ENCODE peak calls at places on chromosomes 4 and X, in nine cellular contexts. R, V, F, K, U, O, H, P and Z are unnamed samples.

GRCh38 chr4:185011408-185011807 is 6.9 kb upstream of the HELT start:
- ATAC-seq in V (peak; percentile 84), F (no peak), U (no peak), H (peak; percentile 51), R (no peak), K (peak; percentile 80), P (peak; percentile 89), O (peak; percentile 44), Z (no peak)

GRCh38 chr4:24753519-24753918 is 41.9 kb upstream of the SOD3 start:
- ATAC-seq in O (no peak), P (no peak), K (peak; percentile 96), F (no peak), H (no peak), U (no peak), V (peak; percentile 30), R (no peak), Z (no peak)

GRCh38 chrX:17812763-17813162 is 48.3 kb downstream of the RAI2 start:
- ATAC-seq in P (no peak), F (no peak), O (no peak), H (peak; percentile 56), V (no peak), K (no peak), U (no peak), R (peak; percentile 66), Z (no peak)

GRCh38 chrX:43845776-43846175 is 36.5 kb downstream of the MAOB start:
- ATAC-seq in U (no peak), O (no peak), V (no peak), F (no peak), K (no peak), R (no peak), P (no peak), H (no peak), Z (no peak)

GRCh38 chrX:49177338-49177833 is 5.7 kb downstream of the PLP2 start:
- ATAC-seq in R (peak; percentile 84), O (peak; percentile 71), V (peak; percentile 61), P (peak; percentile 46), K (peak; percentile 49), F (no peak), H (peak; percentile 73), U (no peak), Z (peak; percentile 6)

GRCh38 chrX:153989971-153990655 is 17.6 kb downstream of the TMEM187 start:
- ATAC-seq in P (no peak), U (no peak), F (no peak), H (no peak), R (no peak), O (no peak), V (no peak), K (no peak), Z (no peak)

GRCh38 chrX:154317391-154318000 is 21.9 kb downstream of the TKTL1 start:
- ATAC-seq in U (no peak), P (peak; percentile 50), H (peak; percentile 52), V (no peak), R (peak; percentile 53), F (peak; percentile 55), K (peak; percentile 21), O (no peak), Z (peak; percentile 31)

GRCh38 chr4:68927165-68927564 is 24.4 kb downstream of the UGT2A3 start:
- ATAC-seq in P (no peak), H (no peak), U (no peak), K (no peak), R (no peak), O (no peak), V (no peak), F (no peak), Z (no peak)

GRCh38 chr4:4687935-4688727 is 146.3 kb upstream of the STX18 start:
- ATAC-seq in U (no peak), O (no peak), P (no peak), H (no peak), F (no peak), K (no peak), R (no peak), V (no peak), Z (no peak)

GRCh38 chrX:123513585-123514278 is 219.1 kb downstream of the THOC2 start:
- ATAC-seq in K (no peak), F (no peak), O (no peak), H (no peak), P (no peak), R (no peak), V (no peak), U (peak; percentile 55), Z (no peak)

GRCh38 chr4:82905205-82905604 is 4.7 kb downstream of the THAP9 start:
- ATAC-seq in P (no peak), V (peak; percentile 57), U (no peak), K (peak; percentile 13), O (no peak), H (no peak), F (no peak), R (no peak), Z (no peak)

GRCh38 chrX:68931345-68931744 is 102.5 kb downstream of the EFNB1 start:
- ATAC-seq in K (no peak), R (peak; percentile 39), F (peak; percentile 52), V (no peak), O (peak; percentile 78), H (peak; percentile 79), P (no peak), U (no peak), Z (peak; percentile 64)

GRCh38 chr4:85784947-85785346 is 310.0 kb downstream of the ARHGAP24 start:
- ATAC-seq in R (no peak), O (no peak), P (no peak), H (no peak), V (peak; percentile 53), F (no peak), U (no peak), K (no peak), Z (no peak)

GRCh38 chr4:85783900-85784299 is 308.9 kb downstream of the ARHGAP24 start:
- ATAC-seq in H (no peak), U (no peak), K (no peak), O (no peak), P (no peak), R (no peak), F (no peak), V (no peak), Z (no peak)

GRCh38 chr4:85787133-85787532 is 312.2 kb downstream of the ARHGAP24 start:
- ATAC-seq in O (no peak), H (no peak), V (no peak), R (peak; percentile 66), K (peak; percentile 76), F (no peak), U (peak; percentile 33), P (no peak), Z (peak; percentile 63)

GRCh38 chr4:85783483-85783882 is 308.5 kb downstream of the ARHGAP24 start:
- ATAC-seq in H (no peak), P (no peak), R (no peak), O (no peak), U (no peak), V (peak; percentile 19), K (peak; percentile 36), F (no peak), Z (no peak)

DNA sequence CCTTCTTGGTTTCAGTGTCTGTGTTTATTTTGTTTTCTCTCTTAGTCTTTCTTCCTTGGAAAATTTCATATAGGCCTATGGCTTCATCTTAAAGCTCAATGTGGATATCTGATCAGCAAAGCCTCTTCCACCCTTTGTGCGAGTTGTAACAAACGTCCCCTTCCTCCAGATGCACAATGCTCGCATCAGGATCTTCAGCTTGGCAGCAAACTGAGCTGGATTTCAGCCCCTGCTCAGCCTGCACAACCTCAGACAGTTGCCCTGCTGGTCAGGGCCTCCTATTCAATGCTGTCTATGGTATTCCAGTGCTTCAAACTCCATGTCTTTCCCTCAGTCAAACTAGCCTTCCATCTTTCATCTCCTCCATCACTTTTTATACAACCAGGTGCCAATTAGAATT is 309.4 kb downstream of the ARHGAP24 start:
- ATAC-seq in V (no peak), H (no peak), O (no peak), P (no peak), K (no peak), F (no peak), U (no peak), R (no peak), Z (no peak)
- H3K27ac ChIP-seq in V (no peak overlapping the region), H (no peak overlapping the region), O (no peak overlapping the region), P (no peak overlapping the region), K (no peak overlapping the region), F (peak overlapping the region; percentile 5), U (no peak overlapping the region), R (no peak overlapping the region), Z (peak overlapping the region; percentile 12)

GRCh38 chr4:61210186-61210939 is 10.2 kb downstream of the ADGRL3 start:
- ATAC-seq in H (no peak), R (no peak), U (no peak), O (no peak), P (no peak), F (no peak), K (no peak), V (no peak), Z (no peak)
- H3K4me3 ChIP-seq in H (no peak overlapping the region), R (no peak overlapping the region), U (no peak overlapping the region), O (no peak overlapping the region), P (no peak overlapping the region), F (no peak overlapping the region), K (no peak overlapping the region), V (no peak overlapping the region), Z (no peak overlapping the region)

GRCh38 chr4:41744572-41745291 is 3.8 kb downstream of the PHOX2B start:
- ATAC-seq in H (no peak), V (no peak), R (no peak), U (no peak), P (no peak), K (no peak), F (no peak), O (no peak), Z (no peak)
- H3K27me3 ChIP-seq in H (peaks cover 75% of the 10 kb centered on the region), V (peaks cover 4% of the 10 kb centered on the region), R (peaks cover 91% of the 10 kb centered on the region), U (peaks cover 32% of the 10 kb centered on the region), P (no peaks in the 10 kb centered on the region), K (peaks cover 67% of the 10 kb centered on the region), F (peaks cover 96% of the 10 kb centered on the region), O (peaks cover 76% of the 10 kb centered on the region), Z (peaks cover 95% of the 10 kb centered on the region)

GRCh38 chr4:152633118-152633517 is 46.7 kb downstream of the TMEM154 start:
- ATAC-seq in U (no peak), F (no peak), R (no peak), K (no peak), H (no peak), P (no peak), V (no peak), O (no peak), Z (no peak)

GRCh38 chr4:152630361-152630760 is 49.4 kb downstream of the TMEM154 start:
- ATAC-seq in V (no peak), K (no peak), F (no peak), U (no peak), P (no peak), O (no peak), H (no peak), R (no peak), Z (no peak)

GRCh38 chr4:152626790-152627189 is 53.0 kb downstream of the TMEM154 start:
- ATAC-seq in V (no peak), P (no peak), O (no peak), K (no peak), R (no peak), F (no peak), H (no peak), U (no peak), Z (no peak)

GRCh38 chr4:152629908-152630307 is 49.9 kb downstream of the TMEM154 start:
- ATAC-seq in H (no peak), K (no peak), O (no peak), U (no peak), P (no peak), F (no peak), V (no peak), R (no peak), Z (no peak)

DNA sequence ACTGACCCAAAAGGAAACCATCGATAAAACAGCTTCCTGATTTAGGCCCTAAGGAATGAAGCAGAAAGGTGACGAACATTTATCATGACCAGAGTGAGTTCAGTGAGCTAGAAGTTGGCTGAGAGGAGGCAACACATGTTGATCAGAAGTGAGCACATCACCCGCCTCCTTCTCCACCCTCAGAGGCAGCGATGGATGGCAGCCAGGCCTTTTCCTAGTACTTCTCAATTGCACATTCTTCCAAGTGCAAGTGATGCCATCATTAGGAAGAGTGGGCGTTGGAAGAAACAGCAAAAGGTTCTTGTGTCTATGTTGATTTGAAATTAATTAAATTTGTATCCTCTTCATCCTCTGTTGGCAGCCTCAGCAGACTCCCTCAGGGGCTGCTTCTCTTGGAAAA is 51.7 kb downstream of the TMEM154 start:
- ATAC-seq in K (no peak), O (no peak), F (no peak), V (no peak), H (no peak), U (no peak), R (no peak), P (no peak), Z (no peak)
- H3K27ac ChIP-seq in K (no peak overlapping the region), O (no peak overlapping the region), F (no peak overlapping the region), V (no peak overlapping the region), H (no peak overlapping the region), U (no peak overlapping the region), R (no peak overlapping the region), P (no peak overlapping the region), Z (no peak overlapping the region)